ENCODE peak calls at places on chromosomes 4 and X, in seven cellular contexts. K, S, B, N, G, D and H are unnamed samples.

GRCh38 chr4:10140866-10141759 is 24.5 kb upstream of the WDR1 start:
- DNase-seq in K (peak; percentile 9), S (no peak), B (no peak), N (no peak), G (peak; percentile 85), D (no peak), H (no peak)

GRCh38 chr4:168139336-168139735 is 47.0 kb downstream of the ANXA10 start:
- DNase-seq in K (no peak), S (no peak), B (peak; percentile 57), N (peak; percentile 77), G (no peak), D (no peak), H (no peak)

GRCh38 chr4:2785613-2786012 is 7.3 kb upstream of the SH3BP2 start:
- DNase-seq in K (no peak), S (no peak), B (no peak), N (no peak), G (peak; percentile 45), D (peak; percentile 82), H (peak; percentile 75)

GRCh38 chr4:8035371-8035780 is 95.7 kb upstream of the AFAP1 start:
- DNase-seq in K (no peak), S (no peak), B (peak; percentile 46), N (peak; percentile 6), G (no peak), D (no peak), H (peak; percentile 27)

GRCh38 chrX:73581002-73581628 is 18.1 kb downstream of the CHIC1 start:
- DNase-seq in K (no peak), S (no peak), B (no peak), N (no peak), G (no peak), D (no peak), H (no peak)

GRCh38 chrX:145923376-145923775 is 105.7 kb downstream of the SLITRK2 start:
- DNase-seq in K (no peak), S (no peak), B (no peak), N (no peak), G (peak; percentile 77), D (peak; percentile 46), H (no peak)

GRCh38 chr4:55021214-55021613 is 104.2 kb downstream of the KDR start:
- DNase-seq in K (no peak), S (no peak), B (no peak), N (no peak), G (no peak), D (no peak), H (no peak)

GRCh38 chrX:14819766-14820165 is 53.1 kb downstream of the FANCB start:
- DNase-seq in K (no peak), S (no peak), B (no peak), N (no peak), G (no peak), D (no peak), H (no peak)

GRCh38 chrX:150184487-150184886 is 178.6 kb upstream of the MAMLD1 start:
- DNase-seq in K (no peak), S (no peak), B (peak; percentile 14), N (no peak), G (no peak), D (no peak), H (no peak)

GRCh38 chrX:52015794-52016193 is 53.2 kb downstream of the MAGED4B start:
- DNase-seq in K (peak; percentile 50), S (no peak), B (no peak), N (no peak), G (no peak), D (no peak), H (no peak)
- H3K4me3 ChIP-seq in K (no peak overlapping the region), S (no peak overlapping the region), B (no peak overlapping the region), N (no peak overlapping the region), G (no peak overlapping the region), D (no peak overlapping the region), H (no peak overlapping the region)

GRCh38 chr4:794911-795725 is 30.8 kb downstream of the CPLX1 start:
- DNase-seq in K (no peak), S (no peak), B (peak; percentile 27), N (no peak), G (peak; percentile 66), D (peak; percentile 61), H (no peak)

GRCh38 chr4:792729-793108 is 33.2 kb downstream of the CPLX1 start:
- DNase-seq in K (no peak), S (peak; percentile 27), B (no peak), N (no peak), G (no peak), D (peak; percentile 79), H (peak; percentile 73)

GRCh38 chr4:793109-793861 is 32.6 kb downstream of the CPLX1 start:
- DNase-seq in K (no peak), S (no peak), B (no peak), N (no peak), G (no peak), D (peak; percentile 58), H (no peak)

GRCh38 chr4:795726-796119 is 30.2 kb downstream of the CPLX1 start:
- DNase-seq in K (no peak), S (no peak), B (no peak), N (no peak), G (peak; percentile 44), D (no peak), H (no peak)

GRCh38 chr4:793941-794621 is 31.8 kb downstream of the CPLX1 start:
- DNase-seq in K (no peak), S (no peak), B (no peak), N (no peak), G (no peak), D (peak; percentile 85), H (peak; percentile 69)
- H3K4me3 ChIP-seq in K (no peak overlapping the region), S (no peak overlapping the region), B (no peak overlapping the region), N (no peak overlapping the region), G (no peak overlapping the region), D (peak overlapping the region; percentile 66), H (no peak overlapping the region)

GRCh38 chr4:134200811-134201215 is 776 bp downstream of the PABPC4L start:
- DNase-seq in K (no peak), S (no peak), B (no peak), N (no peak), G (no peak), D (no peak), H (no peak)
- H3K4me3 ChIP-seq in K (no peak overlapping the region), S (no peak overlapping the region), B (peak overlapping the region; percentile 80), N (peak overlapping the region; percentile 36), G (peak overlapping the region; percentile 75), D (no peak overlapping the region), H (no peak overlapping the region)

DNA sequence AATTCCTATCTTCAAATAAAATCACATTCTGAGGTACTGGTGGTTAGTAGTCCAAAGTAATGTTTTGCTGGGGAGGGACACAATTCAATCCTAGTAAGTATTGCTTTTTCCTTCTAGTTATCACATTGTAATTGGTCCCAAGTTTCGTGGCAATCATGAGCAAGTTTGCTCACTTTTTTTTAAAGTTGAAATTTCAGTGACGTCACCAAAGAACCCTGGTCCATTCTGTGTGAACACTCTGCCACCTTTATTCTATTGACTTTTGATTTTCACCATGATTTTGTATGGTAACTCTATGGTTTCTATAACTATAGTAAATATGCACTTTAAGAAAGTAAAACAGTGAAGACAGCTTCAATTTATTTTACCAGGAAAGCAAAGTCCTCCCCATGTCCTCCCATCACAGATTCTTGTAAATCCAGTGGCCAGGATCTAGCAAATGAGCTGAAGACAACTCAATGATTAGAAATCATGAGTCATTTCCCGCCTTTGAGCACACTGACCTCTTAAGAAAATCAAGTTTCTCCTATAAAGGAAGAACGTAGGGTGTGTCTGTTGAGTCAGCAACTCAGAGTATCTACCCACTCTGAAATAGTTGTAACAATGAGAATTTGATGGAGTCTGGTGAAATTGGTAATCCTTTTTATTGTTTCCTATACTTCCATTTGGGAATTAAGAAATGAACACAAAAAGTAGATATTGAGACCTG is 1306.6 kb upstream of the PABPC4L start:
- DNase-seq in K (no peak), S (no peak), B (peak; percentile 28), N (peak; percentile 79), G (no peak), D (no peak), H (no peak)
- H3K4me3 ChIP-seq in K (no peak overlapping the region), S (no peak overlapping the region), B (no peak overlapping the region), N (no peak overlapping the region), G (no peak overlapping the region), D (no peak overlapping the region), H (no peak overlapping the region)

GRCh38 chrX:28487818-28488217 is 99.4 kb upstream of the IL1RAPL1 start:
- DNase-seq in K (no peak), S (no peak), B (no peak), N (no peak), G (no peak), D (no peak), H (peak; percentile 0)
- H3K4me3 ChIP-seq in K (no peak overlapping the region), S (no peak overlapping the region), B (no peak overlapping the region), N (no peak overlapping the region), G (no peak overlapping the region), D (no peak overlapping the region), H (no peak overlapping the region)

DNA sequence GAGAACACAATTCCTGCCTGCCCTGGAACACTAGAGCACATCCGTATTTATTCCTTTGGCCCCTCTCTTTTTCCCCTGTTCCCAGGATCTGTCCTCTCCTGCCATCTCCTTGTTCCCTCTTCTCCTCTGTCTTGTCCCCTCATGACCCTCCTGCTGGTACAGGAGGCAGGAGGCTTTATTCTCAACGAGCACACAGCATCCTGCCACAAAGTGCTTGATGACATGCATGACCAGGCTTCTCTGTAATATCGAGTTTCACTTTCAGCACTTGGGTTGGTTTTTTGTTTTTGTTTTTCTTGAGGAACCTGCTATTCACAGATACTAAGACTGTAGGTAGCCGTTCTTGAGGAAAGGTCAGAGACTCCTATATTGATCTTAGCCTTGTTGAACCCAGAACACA is 35.3 kb downstream of the NALF2 start:
- DNase-seq in K (no peak), S (no peak), B (no peak), N (no peak), G (no peak), D (no peak), H (peak; percentile 24)
- H3K4me3 ChIP-seq in K (no peak overlapping the region), S (no peak overlapping the region), B (no peak overlapping the region), N (no peak overlapping the region), G (no peak overlapping the region), D (no peak overlapping the region), H (no peak overlapping the region)